ENCODE peak calls at places on chromosomes 5 and 9, in five cellular contexts. R, Y, Z, T and K are unnamed samples. For H3K4me1, the result is how much of the 10 kb centered on the place peaks cover.

GRCh38 chr5:90337449-90338052 is 72.0 kb downstream of the CETN3 start:
- DNase-seq in Y (no peak), R (no peak), Z (no peak), T (no peak), K (no peak)

GRCh38 chr5:82421119-82421518 is 143.0 kb upstream of the RPS23 start:
- DNase-seq in R (no peak), T (no peak), Z (no peak), Y (no peak), K (no peak)

GRCh38 chr5:59231221-59231931 is 648.5 kb downstream of the RAB3C start:
- DNase-seq in R (no peak), Z (no peak), Y (no peak), T (no peak), K (no peak)

GRCh38 chr9:118170032-118170955 is 466.1 kb downstream of the TLR4 start:
- DNase-seq in Y (peak), Z (peak), T (no peak), R (no peak), K (peak)

GRCh38 chr5:33685873-33686550 is 205.8 kb downstream of the ADAMTS12 start:
- DNase-seq in Z (no peak), Y (no peak), R (no peak), T (no peak), K (no peak)

GRCh38 chr9:116549786-116550660 is 137.1 kb upstream of the TRIM32 start:
- DNase-seq in Z (no peak), T (no peak), Y (no peak), R (no peak), K (no peak)

GRCh38 chr5:1536298-1537165 is 12.8 kb upstream of the LPCAT1 start:
- DNase-seq in T (peak), Y (peak), Z (no peak), R (peak), K (no peak)

GRCh38 chr9:119298076-119298853 is 71.0 kb downstream of the BRINP1 start:
- DNase-seq in T (no peak), R (no peak), Y (no peak), Z (no peak), K (no peak)

DNA sequence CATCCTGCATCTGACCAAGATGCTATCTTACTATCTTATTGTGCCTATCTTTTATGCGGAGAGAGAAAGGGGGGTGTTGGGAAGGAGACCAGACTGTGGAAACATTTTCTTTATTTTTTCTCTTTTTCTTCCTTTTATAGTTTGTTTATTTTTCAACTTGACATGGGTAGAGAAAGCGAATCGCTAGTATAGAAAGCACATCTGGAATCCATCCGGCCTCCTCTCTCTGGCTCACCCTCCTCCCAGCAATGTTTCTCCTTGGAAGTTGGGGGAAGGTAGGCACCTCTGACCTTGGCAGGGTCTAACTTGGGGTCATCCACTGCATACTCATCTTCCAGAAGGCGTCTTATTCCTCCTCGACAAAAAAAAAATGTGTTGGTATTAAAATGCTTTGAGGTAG is 3.9 kb downstream of the S1PR3 start:
- DNase-seq in Z (no peak), Y (no peak), T (no peak), R (no peak), K (no peak)
- H3K4me1 ChIP-seq in Z (half or more), Y (under half), T (under half), R (under half), K (under half)

GRCh38 chr9:128916745-128917144 is 4.0 kb upstream of the PHYHD1 start:
- DNase-seq in Z (no peak), Y (no peak), T (no peak), R (no peak), K (no peak)

GRCh38 chr9:128916204-128916603 is 4.6 kb upstream of the PHYHD1 start:
- DNase-seq in T (peak), Z (no peak), R (no peak), Y (peak), K (no peak)

GRCh38 chr9:128912270-128912853 is 8.4 kb upstream of the PHYHD1 start:
- DNase-seq in Z (no peak), Y (no peak), T (no peak), R (no peak), K (no peak)

GRCh38 chr9:128913048-128913900 is 7.5 kb upstream of the PHYHD1 start:
- DNase-seq in R (no peak), Y (no peak), T (no peak), Z (no peak), K (no peak)

DNA sequence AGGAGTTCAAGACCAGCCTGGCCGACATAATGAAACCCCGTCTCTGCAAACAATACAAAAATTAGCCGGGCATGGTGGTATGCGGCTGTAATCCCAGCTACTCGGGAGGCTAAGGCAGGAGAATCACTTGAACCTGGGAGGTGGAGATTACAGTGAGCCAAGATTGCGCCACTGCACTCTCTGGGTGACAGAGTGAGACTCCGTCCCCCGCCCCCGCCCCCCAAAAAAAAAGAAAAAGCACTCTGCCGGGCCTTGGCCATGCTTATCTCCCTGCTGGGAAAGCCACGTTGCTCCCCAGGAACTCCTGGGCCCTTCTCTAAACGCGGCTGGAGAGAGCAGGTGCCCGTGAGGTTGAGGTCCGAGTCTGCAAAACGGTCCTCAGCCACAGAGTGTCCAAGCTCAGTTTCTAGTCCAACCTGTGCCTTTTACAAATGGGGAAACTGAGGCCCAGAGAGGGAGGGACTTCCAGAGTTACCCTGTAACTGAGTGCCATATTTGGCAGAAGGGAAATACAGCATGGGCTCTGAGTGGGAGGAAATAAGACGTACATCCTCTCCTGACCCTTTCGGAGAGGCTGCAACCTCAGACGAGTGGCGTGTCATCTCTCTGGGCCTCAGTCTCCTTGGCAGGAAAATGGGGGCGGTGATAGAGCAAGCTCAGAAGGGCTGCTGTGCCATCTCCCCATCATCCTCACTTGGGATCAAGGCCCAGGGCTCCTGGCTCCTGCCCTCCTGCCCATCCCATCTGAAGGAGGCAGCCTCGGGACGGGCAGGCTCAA is 6.6 kb upstream of the PHYHD1 start:
- DNase-seq in T (no peak), Y (no peak), Z (no peak), R (no peak), K (no peak)
- H3K4me1 ChIP-seq in T (half or more), Y (under half), Z (half or more), R (half or more), K (under half)

GRCh38 chr9:31700252-31701045 is 684.0 kb upstream of the ACO1 start:
- DNase-seq in Z (no peak), Y (no peak), R (no peak), T (no peak), K (no peak)

GRCh38 chr9:31697956-31698355 is 686.5 kb upstream of the ACO1 start:
- DNase-seq in Z (no peak), R (no peak), T (no peak), Y (no peak), K (no peak)

DNA sequence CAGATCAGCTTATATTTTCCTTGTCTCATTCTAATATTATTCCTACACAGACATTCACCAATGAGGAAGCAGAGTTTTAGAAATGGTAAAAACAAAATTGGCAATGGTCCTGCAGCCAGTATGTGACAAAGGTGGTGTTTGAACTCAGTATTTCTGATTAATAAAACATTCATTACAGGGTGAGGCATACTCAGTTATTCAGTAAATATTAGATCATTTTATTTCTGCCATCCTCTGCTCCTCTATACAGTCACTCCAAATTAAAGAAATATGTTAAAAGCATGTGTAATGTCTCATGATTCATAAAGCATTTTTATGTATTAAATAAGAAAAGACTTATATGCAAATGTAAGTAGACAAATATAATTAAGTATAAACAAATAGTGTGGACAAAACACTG is 684.6 kb upstream of the ACO1 start:
- DNase-seq in T (no peak), Y (no peak), Z (no peak), R (no peak), K (no peak)
- H3K4me1 ChIP-seq in T (under half), Y (under half), Z (under half), R (under half), K (under half)

GRCh38 chr5:149421372-149421685 is 42.2 kb upstream of the IL17B start:
- DNase-seq in R (no peak), T (no peak), Y (no peak), Z (no peak), K (no peak)

GRCh38 chr5:149423287-149424268 is 44.5 kb upstream of the IL17B start:
- DNase-seq in Z (peak), T (peak), Y (no peak), R (no peak), K (peak)

GRCh38 chr5:149420509-149421371 is 41.6 kb upstream of the IL17B start:
- DNase-seq in Z (no peak), R (peak), T (peak), Y (no peak), K (no peak)

GRCh38 chr5:149421834-149422233 is 42.7 kb upstream of the IL17B start:
- DNase-seq in Y (no peak), R (no peak), Z (no peak), T (no peak), K (no peak)

DNA sequence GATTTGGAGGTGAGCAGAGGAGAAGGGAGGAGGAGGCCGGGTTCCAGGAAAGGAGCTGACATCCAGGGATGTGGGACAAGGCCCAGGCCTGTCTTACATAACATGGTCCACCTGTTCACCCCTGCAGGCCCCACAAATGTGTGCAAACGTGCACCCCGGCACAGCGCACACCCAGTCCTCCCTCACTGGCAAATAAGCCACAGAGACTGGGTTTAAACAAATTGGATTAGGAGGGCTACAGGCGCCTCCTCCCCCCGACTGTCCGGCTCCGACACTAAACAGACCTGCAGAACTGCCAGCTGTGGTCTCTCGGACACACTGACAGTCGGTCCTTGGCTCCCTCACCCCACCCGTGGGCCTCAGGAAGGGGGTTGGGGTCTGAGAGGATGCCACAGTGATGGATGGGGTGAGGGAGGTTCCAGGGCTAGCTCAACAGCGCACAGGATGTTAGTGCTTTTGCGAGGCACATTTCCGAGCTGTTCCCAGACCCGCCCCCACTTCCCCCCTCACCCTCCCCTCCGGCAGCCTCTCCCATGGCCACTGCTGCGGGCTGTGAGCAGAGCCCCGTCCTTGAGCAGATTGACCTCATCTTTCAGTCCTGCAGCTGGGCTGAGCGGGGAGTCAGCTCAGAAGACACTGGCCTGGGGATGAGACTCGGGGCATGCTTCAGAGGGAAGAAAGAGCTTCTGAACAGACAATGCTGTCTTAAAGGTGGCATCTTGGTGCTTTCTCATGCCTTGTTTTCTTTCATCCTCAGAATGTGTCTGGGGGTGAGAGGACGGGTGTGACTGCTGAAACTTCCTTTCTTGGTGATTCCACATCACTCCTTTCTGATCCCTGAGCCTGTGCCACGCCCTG is 43.6 kb upstream of the IL17B start:
- DNase-seq in T (peak), Z (peak), R (no peak), Y (no peak), K (peak)
- H3K4me1 ChIP-seq in T (under half), Z (half or more), R (under half), Y (under half), K (under half)

DNA sequence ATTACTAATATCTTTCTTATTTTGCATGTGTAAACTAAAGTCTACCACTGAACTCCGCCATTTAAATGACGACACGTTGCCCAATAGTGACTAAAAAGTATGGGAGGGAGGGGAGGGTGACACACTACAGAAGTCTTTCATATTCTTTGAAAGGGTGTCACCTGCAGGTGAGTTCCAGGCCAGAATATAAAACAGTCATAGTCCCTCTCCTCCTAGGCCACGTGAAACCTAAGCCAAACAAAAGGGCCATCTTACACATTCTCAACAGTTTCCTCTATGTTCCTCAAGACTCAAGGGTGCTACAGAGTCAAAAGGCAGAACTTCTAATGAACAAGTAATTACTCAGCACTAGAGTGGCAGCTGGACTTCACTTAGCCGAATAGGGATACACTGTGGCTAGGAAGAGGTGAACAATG is 6.4 kb downstream of the CEMIP2 start:
- DNase-seq in R (no peak), Y (no peak), Z (no peak), T (no peak), K (no peak)
- H3K4me1 ChIP-seq in R (half or more), Y (under half), Z (under half), T (under half), K (half or more)

GRCh38 chr9:76878933-76879332 is 27.0 kb downstream of the PRUNE2 start:
- DNase-seq in T (no peak), Y (no peak), R (no peak), Z (no peak), K (no peak)
- H3K4me1 ChIP-seq in T (under half), Y (under half), R (under half), Z (under half), K (under half)

GRCh38 chr5:170296036-170296934 is 1.3 kb downstream of the LCP2 start:
- DNase-seq in Y (no peak), T (no peak), Z (no peak), R (no peak), K (no peak)
- H3K4me1 ChIP-seq in Y (under half), T (under half), Z (under half), R (under half), K (under half)

GRCh38 chr9:125629451-125629850 is 77.6 kb downstream of the MAPKAP1 start:
- DNase-seq in T (no peak), Y (no peak), R (no peak), Z (no peak), K (no peak)
- H3K4me1 ChIP-seq in T (under half), Y (under half), R (under half), Z (under half), K (under half)

DNA sequence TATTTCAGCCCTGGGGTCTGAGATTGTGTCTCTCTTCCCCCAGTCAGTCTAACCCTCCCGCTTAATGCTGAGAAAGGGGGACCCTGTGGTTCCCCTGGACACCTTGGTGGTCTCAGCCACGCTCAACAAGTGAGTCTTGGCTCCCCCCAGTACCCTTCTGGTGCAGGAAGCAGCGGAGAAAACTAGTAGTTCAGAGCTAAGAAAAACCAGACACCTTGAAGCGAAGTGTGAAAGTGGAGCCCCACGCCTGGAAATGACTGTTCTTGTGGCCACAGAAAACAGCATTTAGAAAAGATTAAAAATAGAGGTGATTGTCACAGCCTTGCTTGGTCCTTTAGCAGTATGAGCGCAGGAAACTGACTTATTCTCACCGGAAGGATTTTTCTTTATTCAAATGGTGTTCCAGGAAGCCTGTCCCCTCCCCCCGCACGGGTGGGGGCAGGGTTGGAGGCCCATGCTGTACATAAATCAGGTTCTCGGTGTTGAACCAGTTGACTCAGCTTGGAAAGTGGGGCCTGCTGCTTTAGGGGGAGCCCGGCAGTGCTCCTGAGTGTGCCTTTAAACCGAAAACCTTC is 8.1 kb downstream of the ARPC5L start:
- DNase-seq in Z (no peak), R (peak), T (no peak), Y (no peak), K (peak)
- H3K4me1 ChIP-seq in Z (half or more), R (half or more), T (under half), Y (under half), K (under half)

GRCh38 chr5:26237489-26237888 is 800.9 kb downstream of the CDH9 start:
- DNase-seq in T (no peak), Y (no peak), R (no peak), Z (no peak), K (no peak)
- H3K4me1 ChIP-seq in T (under half), Y (under half), R (under half), Z (under half), K (under half)